ENCODE peak calls at places on chromosomes 6 and 20, in nine cellular contexts. One of them, this sample, is unnamed.

GRCh38 chr6:55557176-55557575 is 21.8 kb downstream of the HMGCLL1 start:
- DNase-seq in NCI-H1092 treated with DMSO at 0.1 percent for 48 hours: no peak
- DNase-seq in NCI-H1105 treated with DMSO at 0.1 percent for 48 hours: no peak
- DNase-seq in M059J: no peak
- DNase-seq in D341Med: peak; percentile 69
- DNase-seq in tibial nerve: no peak
- DNase-seq in NCI-H526: no peak
- DNase-seq in NCI-H345: no peak
- DNase-seq in NCI-H2081: no peak
- DNase-seq in this sample: no peak

GRCh38 chr20:13268943-13269342 is 47.9 kb downstream of the ISM1 start:
- DNase-seq in NCI-H2081: no peak
- DNase-seq in NCI-H526: no peak
- DNase-seq in M059J: no peak
- DNase-seq in D341Med: no peak
- DNase-seq in NCI-H1105 treated with DMSO at 0.1 percent for 48 hours: no peak
- DNase-seq in NCI-H345: no peak
- DNase-seq in NCI-H1092 treated with DMSO at 0.1 percent for 48 hours: no peak
- DNase-seq in tibial nerve: no peak
- DNase-seq in this sample: no peak

GRCh38 chr20:49171928-49172327 is 16.2 kb downstream of the STAU1 start:
- DNase-seq in D341Med: no peak
- DNase-seq in NCI-H526: no peak
- DNase-seq in NCI-H1105 treated with DMSO at 0.1 percent for 48 hours: no peak
- DNase-seq in M059J: no peak
- DNase-seq in tibial nerve: no peak
- DNase-seq in NCI-H345: no peak
- DNase-seq in NCI-H2081: no peak
- DNase-seq in NCI-H1092 treated with DMSO at 0.1 percent for 48 hours: no peak
- DNase-seq in this sample: no peak

GRCh38 chr20:47368301-47368700 is 11.8 kb upstream of the ZMYND8 start:
- DNase-seq in D341Med: peak; percentile 3
- DNase-seq in NCI-H1105 treated with DMSO at 0.1 percent for 48 hours: no peak
- DNase-seq in tibial nerve: no peak
- DNase-seq in M059J: no peak
- DNase-seq in NCI-H1092 treated with DMSO at 0.1 percent for 48 hours: no peak
- DNase-seq in NCI-H345: no peak
- DNase-seq in NCI-H2081: no peak
- DNase-seq in NCI-H526: no peak
- DNase-seq in this sample: no peak

GRCh38 chr6:3334579-3334978 is 75.8 kb downstream of the PSMG4 start:
- DNase-seq in NCI-H526: no peak
- DNase-seq in NCI-H345: no peak
- DNase-seq in M059J: no peak
- DNase-seq in NCI-H1105 treated with DMSO at 0.1 percent for 48 hours: peak; percentile 76
- DNase-seq in D341Med: no peak
- DNase-seq in NCI-H1092 treated with DMSO at 0.1 percent for 48 hours: peak; percentile 38
- DNase-seq in tibial nerve: no peak
- DNase-seq in NCI-H2081: no peak
- DNase-seq in this sample: peak; percentile 21

GRCh38 chr20:49344975-49345374 is 67.1 kb upstream of the ZNFX1 start:
- DNase-seq in tibial nerve: peak; percentile 48
- DNase-seq in NCI-H2081: no peak
- DNase-seq in M059J: peak; percentile 97
- DNase-seq in NCI-H526: no peak
- DNase-seq in NCI-H345: no peak
- DNase-seq in NCI-H1105 treated with DMSO at 0.1 percent for 48 hours: no peak
- DNase-seq in D341Med: no peak
- DNase-seq in NCI-H1092 treated with DMSO at 0.1 percent for 48 hours: no peak
- DNase-seq in this sample: no peak

GRCh38 chr20:41770427-41770826 is 152.2 kb upstream of the CHD6 start:
- DNase-seq in tibial nerve: no peak
- DNase-seq in NCI-H2081: no peak
- DNase-seq in NCI-H345: no peak
- DNase-seq in D341Med: no peak
- DNase-seq in M059J: no peak
- DNase-seq in NCI-H526: no peak
- DNase-seq in NCI-H1105 treated with DMSO at 0.1 percent for 48 hours: no peak
- DNase-seq in NCI-H1092 treated with DMSO at 0.1 percent for 48 hours: no peak
- DNase-seq in this sample: no peak

GRCh38 chr20:1334761-1335160 is 5.8 kb upstream of the SDCBP2 start:
- DNase-seq in tibial nerve: no peak
- DNase-seq in M059J: no peak
- DNase-seq in NCI-H526: no peak
- DNase-seq in NCI-H1092 treated with DMSO at 0.1 percent for 48 hours: no peak
- DNase-seq in NCI-H2081: no peak
- DNase-seq in NCI-H345: no peak
- DNase-seq in D341Med: peak; percentile 14
- DNase-seq in NCI-H1105 treated with DMSO at 0.1 percent for 48 hours: no peak
- DNase-seq in this sample: no peak

GRCh38 chr6:161318456-161318855 is 44.6 kb upstream of the AGPAT4 start:
- DNase-seq in NCI-H1092 treated with DMSO at 0.1 percent for 48 hours: no peak
- DNase-seq in NCI-H345: no peak
- DNase-seq in NCI-H526: peak; percentile 56
- DNase-seq in NCI-H1105 treated with DMSO at 0.1 percent for 48 hours: no peak
- DNase-seq in NCI-H2081: peak; percentile 28
- DNase-seq in tibial nerve: no peak
- DNase-seq in M059J: no peak
- DNase-seq in D341Med: no peak
- DNase-seq in this sample: peak; percentile 1

GRCh38 chr6:17585766-17586502 is 14.2 kb upstream of the FAM8A1 start:
- DNase-seq in NCI-H1092 treated with DMSO at 0.1 percent for 48 hours: no peak
- DNase-seq in NCI-H345: peak; percentile 8
- DNase-seq in NCI-H526: no peak
- DNase-seq in D341Med: no peak
- DNase-seq in NCI-H1105 treated with DMSO at 0.1 percent for 48 hours: no peak
- DNase-seq in tibial nerve: no peak
- DNase-seq in M059J: peak; percentile 71
- DNase-seq in NCI-H2081: no peak
- DNase-seq in this sample: peak; percentile 11

GRCh38 chr6:163419413-163420314 is 5.1 kb downstream of the QKI start:
- DNase-seq in tibial nerve: no peak
- DNase-seq in NCI-H1092 treated with DMSO at 0.1 percent for 48 hours: no peak
- DNase-seq in NCI-H345: no peak
- DNase-seq in M059J: peak; percentile 69
- DNase-seq in D341Med: no peak
- DNase-seq in NCI-H2081: no peak
- DNase-seq in NCI-H1105 treated with DMSO at 0.1 percent for 48 hours: no peak
- DNase-seq in NCI-H526: no peak
- DNase-seq in this sample: no peak

GRCh38 chr6:152993431-152993830 is 9.1 kb downstream of the MTRF1L start:
- DNase-seq in NCI-H1105 treated with DMSO at 0.1 percent for 48 hours: no peak
- DNase-seq in NCI-H345: no peak
- DNase-seq in tibial nerve: no peak
- DNase-seq in NCI-H526: no peak
- DNase-seq in NCI-H2081: no peak
- DNase-seq in M059J: no peak
- DNase-seq in D341Med: peak; percentile 20
- DNase-seq in NCI-H1092 treated with DMSO at 0.1 percent for 48 hours: no peak
- DNase-seq in this sample: no peak